ENCODE peak calls at places on chromosome 22, in ten cellular contexts. N, X, I, Y, Q, C, G, L, U and B are unnamed samples.

GRCh38 chr22:42581762-42582716 is 28.3 kb downstream of the SERHL2 start:
- DNase-seq in N (peak), X (peak), I (peak), Y (peak), Q (peak), C (peak), G (peak), L (peak), U (peak), B (peak)

GRCh38 chr22:50694766-50695420 is 22.3 kb downstream of the SHANK3 start:
- DNase-seq in N (no peak), X (no peak), I (no peak), Y (peak), Q (peak), C (peak), G (no peak), L (peak), U (peak), B (no peak)

GRCh38 chr22:24153959-24154358 is 27.3 kb upstream of the SUSD2 start:
- DNase-seq in N (no peak), X (peak), I (peak), Y (no peak), Q (no peak), C (no peak), G (no peak), L (no peak), U (no peak), B (no peak)

GRCh38 chr22:24146190-24146616 is 35.1 kb upstream of the SUSD2 start:
- DNase-seq in N (peak), X (peak), I (peak), Y (peak), Q (peak), C (peak), G (peak), L (peak), U (peak), B (no peak)

GRCh38 chr22:30460147-30460546 is 11.7 kb downstream of the SEC14L3 start:
- DNase-seq in N (peak), X (no peak), I (no peak), Y (no peak), Q (no peak), C (no peak), G (peak), L (no peak), U (no peak), B (no peak)

GRCh38 chr22:23580586-23581251 is 629 bp upstream of the IGLL1 start:
- DNase-seq in N (no peak), X (no peak), I (no peak), Y (no peak), Q (no peak), C (no peak), G (no peak), L (no peak), U (no peak), B (no peak)

GRCh38 chr22:43669190-43669589 is 142.9 kb downstream of the EFCAB6 start:
- DNase-seq in N (no peak), X (no peak), I (no peak), Y (no peak), Q (no peak), C (no peak), G (no peak), L (no peak), U (no peak), B (no peak)

GRCh38 chr22:43885319-43885671 is 6.5 kb downstream of the PNPLA5 start:
- DNase-seq in N (no peak), X (no peak), I (no peak), Y (no peak), Q (no peak), C (no peak), G (no peak), L (no peak), U (peak), B (no peak)

GRCh38 chr22:50461979-50462540 is 12.8 kb downstream of the SBF1 start:
- DNase-seq in N (no peak), X (no peak), I (no peak), Y (no peak), Q (no peak), C (no peak), G (no peak), L (no peak), U (no peak), B (no peak)

GRCh38 chr22:50423956-50424355 is 50.9 kb downstream of the SBF1 start:
- DNase-seq in N (no peak), X (no peak), I (no peak), Y (no peak), Q (no peak), C (no peak), G (no peak), L (no peak), U (no peak), B (no peak)

GRCh38 chr22:17120711-17121234 is 387 bp downstream of the TMEM121B start:
- DNase-seq in N (no peak), X (peak), I (no peak), Y (no peak), Q (no peak), C (no peak), G (no peak), L (no peak), U (no peak), B (no peak)

GRCh38 chr22:37074537-37074936 is 23.0 kb downstream of the KCTD17 start:
- DNase-seq in N (no peak), X (no peak), I (no peak), Y (no peak), Q (no peak), C (no peak), G (no peak), L (no peak), U (no peak), B (no peak)

GRCh38 chr22:17159504-17159951 is 451 bp upstream of the HDHD5 start:
- DNase-seq in N (peak), X (no peak), I (no peak), Y (peak), Q (peak), C (peak), G (peak), L (no peak), U (peak), B (no peak)

GRCh38 chr22:39311592-39312400 is 7.6 kb downstream of the RPL3 start:
- DNase-seq in N (no peak), X (no peak), I (no peak), Y (no peak), Q (no peak), C (no peak), G (no peak), L (no peak), U (no peak), B (no peak)

GRCh38 chr22:37162221-37163095 is 12.7 kb upstream of the IL2RB start:
- DNase-seq in N (peak), X (peak), I (peak), Y (no peak), Q (peak), C (no peak), G (no peak), L (peak), U (no peak), B (peak)

GRCh38 chr22:20802452-20802851 is 28.5 kb downstream of the SERPIND1 start:
- DNase-seq in N (no peak), X (no peak), I (no peak), Y (no peak), Q (no peak), C (no peak), G (no peak), L (no peak), U (no peak), B (no peak)

GRCh38 chr22:38704568-38705234 is 1.0 kb upstream of the GTPBP1 start:
- DNase-seq in N (no peak), X (no peak), I (no peak), Y (no peak), Q (no peak), C (no peak), G (no peak), L (no peak), U (no peak), B (no peak)

GRCh38 chr22:39176067-39176621 is 23.7 kb upstream of the CBX7 start:
- DNase-seq in N (peak), X (no peak), I (no peak), Y (peak), Q (peak), C (peak), G (peak), L (peak), U (peak), B (no peak)

GRCh38 chr22:49177666-49178065 is 650.0 kb downstream of the BRD1 start:
- DNase-seq in N (no peak), X (no peak), I (no peak), Y (no peak), Q (no peak), C (no peak), G (no peak), L (no peak), U (no peak), B (no peak)

GRCh38 chr22:48146426-48146825 is 1384.0 kb downstream of the TBC1D22A start:
- DNase-seq in N (no peak), X (no peak), I (no peak), Y (no peak), Q (no peak), C (no peak), G (no peak), L (no peak), U (no peak), B (no peak)

GRCh38 chr22:41003976-41004375 is 52.8 kb downstream of the RBX1 start:
- DNase-seq in N (no peak), X (no peak), I (no peak), Y (no peak), Q (no peak), C (no peak), G (no peak), L (no peak), U (no peak), B (no peak)

GRCh38 chr22:41469218-41469851 is 418 bp downstream of the ACO2 start:
- DNase-seq in N (peak), X (no peak), I (no peak), Y (no peak), Q (peak), C (no peak), G (no peak), L (no peak), U (peak), B (no peak)

GRCh38 chr22:30204742-30205111 is 41.8 kb downstream of the LIF start:
- DNase-seq in N (peak), X (no peak), I (no peak), Y (no peak), Q (no peak), C (no peak), G (no peak), L (no peak), U (no peak), B (no peak)

GRCh38 chr22:25970348-25970995 is 198.8 kb upstream of the SEZ6L start:
- DNase-seq in N (no peak), X (no peak), I (no peak), Y (no peak), Q (no peak), C (no peak), G (no peak), L (no peak), U (no peak), B (no peak)

GRCh38 chr22:40665312-40665711 is 14.0 kb upstream of the MCHR1 start:
- DNase-seq in N (no peak), X (no peak), I (no peak), Y (no peak), Q (no peak), C (peak), G (no peak), L (no peak), U (peak), B (no peak)

GRCh38 chr22:26479792-26480610 is 3.6 kb downstream of the HPS4 start:
- DNase-seq in N (no peak), X (no peak), I (no peak), Y (no peak), Q (no peak), C (no peak), G (no peak), L (no peak), U (no peak), B (no peak)

GRCh38 chr22:42791721-42792452 is 65.2 kb downstream of the ARFGAP3 start:
- DNase-seq in N (peak), X (no peak), I (no peak), Y (peak), Q (no peak), C (no peak), G (peak), L (no peak), U (peak), B (no peak)

GRCh38 chr22:24950272-24950902 is 2.1 kb upstream of the KIAA1671 start:
- DNase-seq in N (no peak), X (no peak), I (no peak), Y (no peak), Q (no peak), C (no peak), G (no peak), L (no peak), U (no peak), B (no peak)

GRCh38 chr22:30386960-30387848 is at the start of gene RNF215:
- DNase-seq in N (peak), X (peak), I (peak), Y (peak), Q (peak), C (peak), G (peak), L (peak), U (peak), B (peak)

GRCh38 chr22:46296257-46297150 is at the start of gene GTSE1:
- DNase-seq in N (peak), X (peak), I (peak), Y (peak), Q (peak), C (peak), G (peak), L (peak), U (peak), B (peak)

GRCh38 chr22:46294784-46295183 is 1.9 kb upstream of the GTSE1 start:
- DNase-seq in N (no peak), X (no peak), I (no peak), Y (no peak), Q (no peak), C (no peak), G (no peak), L (peak), U (no peak), B (no peak)

GRCh38 chr22:46297151-46297819 is 615 bp downstream of the GTSE1 start:
- DNase-seq in N (no peak), X (no peak), I (no peak), Y (no peak), Q (no peak), C (no peak), G (peak), L (no peak), U (no peak), B (no peak)

GRCh38 chr22:46293591-46294260 is 2.9 kb upstream of the GTSE1 start:
- DNase-seq in N (peak), X (peak), I (no peak), Y (no peak), Q (peak), C (peak), G (no peak), L (peak), U (peak), B (no peak)

DNA sequence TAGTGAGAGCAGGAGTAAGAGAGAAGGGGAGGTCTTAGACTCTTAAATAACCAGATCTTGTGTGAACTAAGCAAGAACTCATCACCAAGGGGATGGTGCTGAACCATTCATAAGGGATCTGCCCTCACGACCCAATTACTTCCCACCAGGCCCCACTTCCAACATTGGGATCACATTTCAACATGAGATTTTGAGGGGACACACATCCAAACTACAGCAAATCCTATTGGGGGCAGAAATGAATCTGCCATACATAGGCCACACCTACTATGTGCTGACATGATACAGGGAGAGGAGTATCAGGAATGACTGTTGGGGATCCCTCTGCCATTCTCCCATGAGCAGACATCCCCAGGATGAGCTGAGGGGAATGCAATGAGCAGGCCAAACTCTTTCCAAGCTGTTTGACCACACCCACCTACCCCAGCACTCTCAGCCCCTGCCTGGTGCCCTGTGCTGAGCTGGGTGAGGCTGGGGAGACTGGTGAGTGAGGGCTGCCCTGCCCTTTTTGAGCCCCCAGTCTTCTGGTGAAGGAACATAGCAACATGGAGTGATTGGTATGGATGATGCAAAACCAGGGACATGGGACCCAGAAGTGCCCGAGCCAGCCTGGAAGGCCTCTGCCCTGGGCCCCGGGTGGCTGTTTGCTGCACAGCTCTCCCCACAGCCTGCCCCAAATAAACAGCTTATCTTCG is 1.2 kb upstream of the GTSE1 start:
- DNase-seq in N (no peak), X (no peak), I (no peak), Y (no peak), Q (no peak), C (no peak), G (no peak), L (no peak), U (no peak), B (no peak)
- H3K4me3 ChIP-seq in N (no peak), X (peak), I (peak), Y (peak), Q (peak), C (no peak), G (no peak), L (no peak), U (peak), B (no peak)

DNA sequence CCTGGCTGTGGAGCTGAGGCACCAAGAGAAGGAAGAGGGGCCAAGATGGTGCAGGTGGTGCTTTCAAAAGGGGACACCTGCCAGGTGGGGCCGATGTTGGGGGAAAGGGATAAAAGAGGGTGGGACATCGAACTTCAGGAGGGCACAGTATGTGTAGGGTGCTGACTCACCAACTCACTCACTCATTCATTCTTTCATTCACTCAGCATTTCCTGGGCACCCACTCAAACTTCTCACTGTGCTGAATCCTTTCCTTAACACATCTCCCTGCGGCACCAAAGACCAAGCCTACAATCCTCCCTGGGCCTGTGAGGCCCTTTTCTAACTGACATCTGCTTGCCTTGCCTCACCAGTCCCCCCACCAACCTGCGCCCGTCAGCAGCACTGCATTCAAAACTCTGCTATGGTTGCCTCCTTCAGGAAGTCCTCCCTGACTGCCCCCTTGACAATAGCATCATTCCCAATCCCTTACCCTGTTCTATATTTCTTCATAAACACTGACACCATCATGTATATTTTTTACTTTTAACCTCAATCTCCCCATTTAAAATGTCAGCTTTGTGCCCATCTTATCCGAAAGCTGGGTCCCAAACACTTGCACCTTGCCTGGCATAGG is 246.6 kb downstream of the MN1 start:
- DNase-seq in N (no peak), X (no peak), I (no peak), Y (no peak), Q (no peak), C (no peak), G (no peak), L (no peak), U (no peak), B (no peak)
- H3K4me3 ChIP-seq in N (no peak), X (no peak), I (no peak), Y (no peak), Q (no peak), C (no peak), G (no peak), L (no peak), U (no peak), B (no peak)

GRCh38 chr22:35409783-35410662 is 10.1 kb downstream of the MCM5 start:
- DNase-seq in N (peak), X (no peak), I (no peak), Y (peak), Q (peak), C (no peak), G (no peak), L (peak), U (no peak), B (no peak)
- H3K4me3 ChIP-seq in N (no peak), X (no peak), I (no peak), Y (no peak), Q (no peak), C (no peak), G (no peak), L (no peak), U (no peak), B (no peak)

GRCh38 chr22:31870890-31871289 is 73.4 kb upstream of the YWHAH start:
- DNase-seq in N (peak), X (no peak), I (no peak), Y (no peak), Q (no peak), C (no peak), G (no peak), L (no peak), U (no peak), B (no peak)

GRCh38 chr22:31872209-31872608 is 72.1 kb upstream of the YWHAH start:
- DNase-seq in N (no peak), X (peak), I (no peak), Y (no peak), Q (no peak), C (no peak), G (no peak), L (peak), U (no peak), B (no peak)

GRCh38 chr22:31876156-31877035 is 67.9 kb upstream of the YWHAH start:
- DNase-seq in N (no peak), X (no peak), I (no peak), Y (no peak), Q (no peak), C (no peak), G (no peak), L (no peak), U (no peak), B (no peak)

GRCh38 chr22:31871475-31871874 is 72.9 kb upstream of the YWHAH start:
- DNase-seq in N (no peak), X (no peak), I (no peak), Y (no peak), Q (no peak), C (no peak), G (no peak), L (peak), U (no peak), B (no peak)

GRCh38 chr22:31874821-31875220 is 69.5 kb upstream of the YWHAH start:
- DNase-seq in N (no peak), X (no peak), I (no peak), Y (no peak), Q (no peak), C (no peak), G (no peak), L (no peak), U (no peak), B (no peak)
- H3K4me3 ChIP-seq in N (no peak), X (no peak), I (no peak), Y (no peak), Q (no peak), C (no peak), G (no peak), L (no peak), U (no peak), B (no peak)

DNA sequence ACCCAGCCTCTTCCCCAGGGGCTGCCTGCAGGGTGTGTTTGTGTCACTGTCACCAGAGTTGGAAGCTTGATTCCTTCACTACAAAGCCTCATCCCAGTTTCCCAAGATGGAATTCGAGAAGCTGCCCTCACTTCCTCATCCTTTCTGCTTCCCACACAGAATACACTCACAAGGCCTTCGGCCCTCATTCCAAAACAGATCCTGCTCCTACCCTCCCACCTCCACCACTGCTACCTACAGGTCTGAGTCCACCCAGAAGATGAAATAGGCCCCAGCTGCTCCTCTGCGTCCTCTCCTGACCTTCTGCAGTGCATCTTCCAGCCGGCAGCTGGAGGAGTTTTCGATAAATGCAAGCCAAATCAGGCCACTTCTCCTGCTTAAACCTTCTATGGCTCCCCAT is 6.8 kb upstream of the WNT7B start:
- DNase-seq in N (no peak), X (no peak), I (no peak), Y (no peak), Q (no peak), C (no peak), G (no peak), L (no peak), U (no peak), B (no peak)
- H3K4me3 ChIP-seq in N (no peak), X (no peak), I (no peak), Y (no peak), Q (no peak), C (no peak), G (no peak), L (no peak), U (no peak), B (no peak)

GRCh38 chr22:28438183-28438778 is 241.4 kb downstream of the TTC28 start:
- DNase-seq in N (no peak), X (no peak), I (no peak), Y (no peak), Q (no peak), C (no peak), G (no peak), L (no peak), U (no peak), B (no peak)
- H3K4me3 ChIP-seq in N (no peak), X (no peak), I (no peak), Y (no peak), Q (no peak), C (no peak), G (no peak), L (no peak), U (no peak), B (no peak)

GRCh38 chr22:22047266-22047665 is 64.7 kb upstream of the TOP3B start:
- DNase-seq in N (no peak), X (no peak), I (no peak), Y (no peak), Q (no peak), C (no peak), G (no peak), L (no peak), U (no peak), B (no peak)
- H3K4me3 ChIP-seq in N (no peak), X (no peak), I (no peak), Y (no peak), Q (no peak), C (no peak), G (no peak), L (no peak), U (no peak), B (no peak)